ENCODE peak calls at places on chromosomes 2 and 18, in eight cellular contexts. W, X, B, N, T, M, P and D are unnamed samples.

GRCh38 chr2:69309336-69310048 is 77.5 kb downstream of the GFPT1 start:
- DNase-seq in X (peak), P (no peak), B (no peak), N (no peak), W (peak), T (no peak), M (no peak), D (no peak)

GRCh38 chr2:207845202-207845864 is 75.6 kb upstream of the FZD5 start:
- DNase-seq in N (no peak), X (no peak), T (no peak), M (peak), B (no peak), P (no peak), W (no peak), D (no peak)

GRCh38 chr2:165466386-165466785 is 3.1 kb upstream of the CSRNP3 start:
- DNase-seq in B (no peak), X (no peak), M (no peak), N (no peak), W (no peak), T (no peak), P (no peak), D (no peak)

GRCh38 chr2:180376076-180376475 is 369.0 kb upstream of the CWC22 start:
- DNase-seq in X (no peak), W (no peak), P (no peak), M (no peak), T (no peak), N (no peak), B (no peak), D (no peak)

GRCh38 chr2:101418704-101419663 is 31.7 kb upstream of the CREG2 start:
- DNase-seq in M (no peak), N (peak), W (peak), X (peak), P (peak), B (peak), T (peak), D (peak)

GRCh38 chr2:71511776-71512175 is 58.4 kb downstream of the DYSF start:
- DNase-seq in W (no peak), P (no peak), M (no peak), B (no peak), N (no peak), X (no peak), T (no peak), D (no peak)

GRCh38 chr2:64652231-64653173 is 1.2 kb downstream of the SERTAD2 start:
- DNase-seq in T (no peak), W (peak), M (no peak), P (no peak), N (no peak), B (peak), X (no peak), D (no peak)

GRCh38 chr2:47769318-47769717 is 13.6 kb upstream of the MSH6 start:
- DNase-seq in W (no peak), N (no peak), B (no peak), P (no peak), X (no peak), T (no peak), M (no peak), D (no peak)

GRCh38 chr18:58394046-58394445 is 234.8 kb downstream of the ALPK2 start:
- DNase-seq in M (no peak), W (no peak), X (no peak), B (no peak), P (no peak), N (no peak), T (no peak), D (no peak)

GRCh38 chr2:164014068-164014577 is 278.3 kb upstream of the FIGN start:
- DNase-seq in M (peak), N (no peak), W (peak), X (no peak), B (no peak), P (no peak), T (no peak), D (no peak)

GRCh38 chr2:187918996-187919821 is 365.0 kb upstream of the TFPI start:
- DNase-seq in M (no peak), P (no peak), T (no peak), X (no peak), N (no peak), B (no peak), W (no peak), D (no peak)

GRCh38 chr2:144780983-144781382 is 261.1 kb upstream of the ZEB2 start:
- DNase-seq in X (no peak), P (no peak), B (no peak), W (no peak), M (no peak), T (no peak), N (no peak), D (no peak)

GRCh38 chr2:106851055-106851454 is 34.9 kb downstream of the ST6GAL2 start:
- DNase-seq in X (no peak), B (no peak), T (no peak), N (no peak), M (no peak), W (no peak), P (no peak), D (no peak)

GRCh38 chr2:36441816-36442215 is 86.2 kb downstream of the CRIM1 start:
- DNase-seq in X (no peak), P (no peak), B (no peak), M (no peak), T (no peak), W (no peak), N (no peak), D (no peak)

GRCh38 chr2:181025004-181025403 is 44.6 kb downstream of the UBE2E3 start:
- DNase-seq in W (no peak), M (no peak), T (no peak), N (no peak), P (no peak), B (no peak), X (no peak), D (no peak)

GRCh38 chr2:132752421-132753206 is 82.6 kb upstream of the LYPD1 start:
- DNase-seq in B (no peak), X (no peak), N (no peak), W (no peak), M (no peak), T (no peak), P (no peak), D (no peak)

GRCh38 chr2:200156140-200156858 is 150.2 kb upstream of the SPATS2L start:
- DNase-seq in N (no peak), M (no peak), P (no peak), W (no peak), B (no peak), X (peak), T (no peak), D (no peak)

GRCh38 chr2:191665286-191665685 is 12.7 kb upstream of the NABP1 start:
- DNase-seq in B (peak), T (no peak), N (no peak), W (no peak), M (no peak), P (no peak), X (no peak), D (no peak)

GRCh38 chr18:56593906-56594305 is 44.5 kb downstream of the TXNL1 start:
- DNase-seq in T (no peak), W (no peak), B (no peak), P (no peak), X (no peak), N (no peak), M (no peak), D (no peak)

GRCh38 chr18:63476666-63477065 is at the start of gene SERPINB5:
- DNase-seq in T (no peak), P (no peak), B (no peak), M (no peak), W (no peak), X (peak), N (no peak), D (no peak)

GRCh38 chr2:207625014-207625755 is at the start of gene METTL21A:
- DNase-seq in B (peak), M (peak), P (peak), N (peak), W (peak), T (peak), X (peak), D (peak)

GRCh38 chr2:705971-706511 is 28.8 kb upstream of the TMEM18 start:
- DNase-seq in T (no peak), M (no peak), W (no peak), N (no peak), P (no peak), X (no peak), B (no peak), D (no peak)

GRCh38 chr2:42297322-42297936 is 63.6 kb downstream of the COX7A2L start:
- DNase-seq in M (no peak), N (no peak), W (no peak), B (no peak), P (no peak), T (no peak), X (no peak), D (no peak)

GRCh38 chr2:4693266-4693665 is 989.9 kb downstream of the DCDC2C start:
- DNase-seq in W (no peak), B (peak), X (no peak), T (no peak), M (no peak), P (no peak), N (no peak), D (no peak)

GRCh38 chr2:178008636-178009289 is 63.8 kb downstream of the PDE11A start:
- DNase-seq in W (peak), M (peak), B (no peak), X (peak), N (no peak), T (no peak), P (peak), D (no peak)

GRCh38 chr2:119249855-119250775 is 26.5 kb downstream of the STEAP3 start:
- DNase-seq in P (no peak), B (no peak), X (no peak), N (no peak), T (no peak), M (no peak), W (no peak), D (no peak)

GRCh38 chr2:48940606-48941005 is 185.1 kb upstream of the LHCGR start:
- DNase-seq in N (no peak), X (no peak), T (no peak), M (no peak), B (no peak), P (peak), W (no peak), D (no peak)

GRCh38 chr2:203998195-203998804 is 61.7 kb downstream of the ICOS start:
- DNase-seq in M (no peak), N (no peak), X (no peak), B (no peak), W (no peak), P (no peak), T (no peak), D (no peak)

GRCh38 chr18:69400253-69400975 is at the start of gene DOK6:
- DNase-seq in P (peak), B (peak), X (peak), M (peak), W (peak), N (no peak), T (no peak), D (peak)

GRCh38 chr2:15665943-15666460 is 74.3 kb downstream of the DDX1 start:
- DNase-seq in T (no peak), N (no peak), B (no peak), P (no peak), M (no peak), W (no peak), X (no peak), D (no peak)

GRCh38 chr2:130300258-130300969 is 42.3 kb upstream of the IMP4 start:
- DNase-seq in P (no peak), M (no peak), W (no peak), T (no peak), X (no peak), B (no peak), N (no peak), D (no peak)

GRCh38 chr2:145460151-145460550 is 940.2 kb upstream of the ZEB2 start:
- DNase-seq in T (no peak), W (no peak), M (no peak), N (no peak), P (no peak), X (no peak), B (no peak), D (no peak)

GRCh38 chr2:28544915-28545589 is 49.2 kb downstream of the PLB1 start:
- DNase-seq in T (peak), P (no peak), X (no peak), M (no peak), B (no peak), N (no peak), W (no peak), D (no peak)

GRCh38 chr2:134737671-134738070 is 18.9 kb upstream of the TMEM163 start:
- DNase-seq in P (no peak), B (no peak), T (no peak), W (no peak), X (peak), N (no peak), M (no peak), D (no peak)

GRCh38 chr2:233023761-233024410 is 8.6 kb upstream of the NEU2 start:
- DNase-seq in W (no peak), N (no peak), X (no peak), T (no peak), B (no peak), P (no peak), M (no peak), D (no peak)

GRCh38 chr2:7785700-7786099 is 868.5 kb downstream of the RNF144A start:
- DNase-seq in M (no peak), W (no peak), N (no peak), B (no peak), T (no peak), X (no peak), P (no peak), D (no peak)